ENCODE peak calls at places on chromosomes 13 and 19, in seven cellular contexts. One of them, this sample, is unnamed.

GRCh38 chr19:581399-582111 is 8.1 kb upstream of the HCN2 start:
- DNase-seq in heart left ventricle: no peak
- DNase-seq in ovary: no peak
- DNase-seq in body of pancreas: no peak
- DNase-seq in HCT116: no peak
- DNase-seq in adrenal gland: peak
- DNase-seq in thyroid gland: no peak
- DNase-seq in this sample: no peak

GRCh38 chr13:74867460-74867859 is 614.5 kb downstream of the TBC1D4 start:
- DNase-seq in body of pancreas: no peak
- DNase-seq in ovary: no peak
- DNase-seq in thyroid gland: no peak
- DNase-seq in HCT116: no peak
- DNase-seq in adrenal gland: no peak
- DNase-seq in heart left ventricle: no peak
- DNase-seq in this sample: no peak

GRCh38 chr19:40217027-40217810 is 965 bp downstream of the TTC9B start:
- DNase-seq in body of pancreas: peak
- DNase-seq in adrenal gland: no peak
- DNase-seq in ovary: no peak
- DNase-seq in heart left ventricle: no peak
- DNase-seq in HCT116: peak
- DNase-seq in thyroid gland: peak
- DNase-seq in this sample: peak

GRCh38 chr19:5896365-5897076 is 7.1 kb downstream of the NDUFA11 start:
- DNase-seq in body of pancreas: no peak
- DNase-seq in adrenal gland: no peak
- DNase-seq in ovary: no peak
- DNase-seq in HCT116: no peak
- DNase-seq in heart left ventricle: no peak
- DNase-seq in thyroid gland: no peak
- DNase-seq in this sample: no peak

GRCh38 chr19:38849746-38850230 is at the start of gene HNRNPL:
- DNase-seq in adrenal gland: peak
- DNase-seq in ovary: no peak
- DNase-seq in HCT116: no peak
- DNase-seq in heart left ventricle: peak
- DNase-seq in body of pancreas: no peak
- DNase-seq in thyroid gland: no peak
- DNase-seq in this sample: no peak

GRCh38 chr19:9863759-9864158 is 28.6 kb downstream of the PIN1 start:
- DNase-seq in ovary: no peak
- DNase-seq in HCT116: no peak
- DNase-seq in body of pancreas: no peak
- DNase-seq in adrenal gland: no peak
- DNase-seq in thyroid gland: no peak
- DNase-seq in heart left ventricle: no peak
- DNase-seq in this sample: no peak

GRCh38 chr13:85985791-85986190 is 186.6 kb upstream of the SLITRK6 start:
- DNase-seq in body of pancreas: no peak
- DNase-seq in thyroid gland: no peak
- DNase-seq in adrenal gland: no peak
- DNase-seq in HCT116: no peak
- DNase-seq in heart left ventricle: no peak
- DNase-seq in ovary: no peak
- DNase-seq in this sample: no peak

GRCh38 chr13:33743438-33744368 is 74.2 kb upstream of the RFC3 start:
- DNase-seq in body of pancreas: no peak
- DNase-seq in HCT116: no peak
- DNase-seq in heart left ventricle: no peak
- DNase-seq in thyroid gland: no peak
- DNase-seq in ovary: no peak
- DNase-seq in adrenal gland: no peak
- DNase-seq in this sample: no peak

GRCh38 chr19:38044267-38045111 is 137.5 kb downstream of the SIPA1L3 start:
- DNase-seq in body of pancreas: no peak
- DNase-seq in heart left ventricle: no peak
- DNase-seq in ovary: no peak
- DNase-seq in thyroid gland: no peak
- DNase-seq in adrenal gland: no peak
- DNase-seq in HCT116: no peak
- DNase-seq in this sample: no peak

GRCh38 chr13:27183561-27184147 is 12.0 kb upstream of the USP12 start:
- DNase-seq in HCT116: no peak
- DNase-seq in ovary: no peak
- DNase-seq in body of pancreas: peak
- DNase-seq in heart left ventricle: no peak
- DNase-seq in adrenal gland: no peak
- DNase-seq in thyroid gland: no peak
- DNase-seq in this sample: no peak

GRCh38 chr19:35596366-35596999 is 10.5 kb downstream of the PMIS2 start:
- DNase-seq in thyroid gland: no peak
- DNase-seq in heart left ventricle: no peak
- DNase-seq in ovary: no peak
- DNase-seq in adrenal gland: no peak
- DNase-seq in HCT116: no peak
- DNase-seq in body of pancreas: no peak
- DNase-seq in this sample: no peak

GRCh38 chr19:33005440-33005839 is 33.4 kb downstream of the FAAP24 start:
- DNase-seq in adrenal gland: no peak
- DNase-seq in heart left ventricle: no peak
- DNase-seq in body of pancreas: no peak
- DNase-seq in HCT116: no peak
- DNase-seq in ovary: no peak
- DNase-seq in thyroid gland: no peak
- DNase-seq in this sample: peak

GRCh38 chr19:5718032-5718578 is 1.8 kb downstream of the LONP1 start:
- DNase-seq in thyroid gland: no peak
- DNase-seq in body of pancreas: no peak
- DNase-seq in adrenal gland: peak
- DNase-seq in ovary: no peak
- DNase-seq in HCT116: no peak
- DNase-seq in heart left ventricle: no peak
- DNase-seq in this sample: no peak

GRCh38 chr19:41746593-41747227 is 8.6 kb upstream of the CEACAM6 start:
- DNase-seq in adrenal gland: no peak
- DNase-seq in HCT116: peak
- DNase-seq in heart left ventricle: no peak
- DNase-seq in ovary: no peak
- DNase-seq in body of pancreas: peak
- DNase-seq in thyroid gland: peak
- DNase-seq in this sample: peak

GRCh38 chr19:52689804-52690394 is 44.9 kb downstream of the ZNF611 start:
- DNase-seq in heart left ventricle: peak
- DNase-seq in adrenal gland: peak
- DNase-seq in body of pancreas: peak
- DNase-seq in ovary: peak
- DNase-seq in HCT116: no peak
- DNase-seq in thyroid gland: peak
- DNase-seq in this sample: peak

GRCh38 chr13:112146073-112146360 is 79.1 kb downstream of the SOX1 start:
- DNase-seq in adrenal gland: no peak
- DNase-seq in body of pancreas: no peak
- DNase-seq in thyroid gland: no peak
- DNase-seq in HCT116: no peak
- DNase-seq in heart left ventricle: no peak
- DNase-seq in ovary: no peak
- DNase-seq in this sample: no peak

DNA sequence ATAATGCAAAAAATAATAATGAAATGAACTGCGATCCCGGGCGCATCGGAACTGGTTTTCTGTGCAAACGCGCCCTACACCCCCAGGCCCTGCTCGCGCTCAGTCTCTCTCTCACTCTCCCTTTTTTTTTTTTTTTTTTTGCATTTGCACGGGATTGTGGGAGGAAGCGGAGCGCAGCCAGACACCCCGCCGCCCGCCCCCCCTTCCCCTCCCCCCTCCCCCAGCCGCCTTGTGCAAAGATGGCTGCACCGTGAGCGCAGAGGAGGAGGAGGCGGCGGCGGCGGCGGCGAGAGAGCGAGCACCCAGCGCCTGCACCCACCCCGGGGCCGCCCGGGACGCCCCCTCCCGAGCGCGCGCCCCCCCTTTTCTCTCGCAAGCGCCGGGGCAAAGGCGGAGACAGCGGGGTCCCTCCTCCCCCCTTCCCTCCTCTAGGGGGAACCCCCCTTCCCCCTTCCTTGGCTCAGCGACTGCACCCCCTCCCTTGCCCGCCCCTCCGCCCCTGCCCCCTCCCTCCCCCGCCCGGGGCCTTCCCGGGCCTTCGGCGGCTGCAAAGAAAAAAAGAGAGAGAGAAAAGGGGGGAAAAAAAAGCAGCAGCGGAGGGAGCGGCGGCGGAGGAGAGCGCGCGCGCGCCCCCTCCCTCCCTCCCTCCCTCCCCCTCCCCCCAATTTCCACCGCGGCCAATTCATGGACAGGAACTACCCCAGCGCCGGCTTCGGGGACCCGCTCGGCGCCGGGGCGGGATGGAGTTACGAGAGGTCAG is at the start of gene PRR12:
- DNase-seq in adrenal gland: peak
- DNase-seq in heart left ventricle: peak
- DNase-seq in body of pancreas: peak
- DNase-seq in ovary: peak
- DNase-seq in thyroid gland: peak
- DNase-seq in HCT116: no peak
- DNase-seq in this sample: peak
- TF ChIP-seq POLR2A in adrenal gland: no peak
- TF ChIP-seq POLR2A in heart left ventricle: no peak
- TF ChIP-seq POLR2A in body of pancreas: no peak
- TF ChIP-seq POLR2A in ovary: no peak
- TF ChIP-seq POLR2A in thyroid gland: peak
- TF ChIP-seq POLR2A in HCT116: no peak
- TF ChIP-seq POLR2A in this sample: no peak

DNA sequence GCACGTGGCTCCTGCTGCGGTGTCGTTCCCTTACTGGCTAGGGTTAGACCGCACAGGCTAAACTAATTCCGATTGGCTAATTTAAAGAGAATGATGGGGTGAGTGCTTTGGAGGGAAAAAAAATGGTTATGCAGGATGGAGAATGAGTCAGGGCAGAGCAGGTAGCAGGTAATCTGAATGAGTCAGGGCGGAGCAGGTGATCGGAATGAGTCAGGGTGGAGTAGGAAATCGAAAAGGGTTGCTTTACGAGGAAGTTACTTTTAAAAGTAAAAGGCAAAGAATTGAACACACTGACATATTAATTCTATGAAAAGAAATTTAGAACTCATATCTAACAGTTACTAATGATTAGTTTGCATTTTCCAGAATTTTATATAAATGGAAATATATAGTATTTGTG is 335.5 kb downstream of the FOXO1 start:
- DNase-seq in heart left ventricle: no peak
- DNase-seq in HCT116: no peak
- DNase-seq in thyroid gland: no peak
- DNase-seq in body of pancreas: no peak
- DNase-seq in ovary: no peak
- DNase-seq in adrenal gland: no peak
- DNase-seq in this sample: no peak
- H3K27ac ChIP-seq in heart left ventricle: no peak
- H3K27ac ChIP-seq in HCT116: no peak
- H3K27ac ChIP-seq in thyroid gland: no peak
- H3K27ac ChIP-seq in body of pancreas: no peak
- H3K27ac ChIP-seq in ovary: no peak
- H3K27ac ChIP-seq in adrenal gland: no peak
- H3K27ac ChIP-seq in this sample: no peak

DNA sequence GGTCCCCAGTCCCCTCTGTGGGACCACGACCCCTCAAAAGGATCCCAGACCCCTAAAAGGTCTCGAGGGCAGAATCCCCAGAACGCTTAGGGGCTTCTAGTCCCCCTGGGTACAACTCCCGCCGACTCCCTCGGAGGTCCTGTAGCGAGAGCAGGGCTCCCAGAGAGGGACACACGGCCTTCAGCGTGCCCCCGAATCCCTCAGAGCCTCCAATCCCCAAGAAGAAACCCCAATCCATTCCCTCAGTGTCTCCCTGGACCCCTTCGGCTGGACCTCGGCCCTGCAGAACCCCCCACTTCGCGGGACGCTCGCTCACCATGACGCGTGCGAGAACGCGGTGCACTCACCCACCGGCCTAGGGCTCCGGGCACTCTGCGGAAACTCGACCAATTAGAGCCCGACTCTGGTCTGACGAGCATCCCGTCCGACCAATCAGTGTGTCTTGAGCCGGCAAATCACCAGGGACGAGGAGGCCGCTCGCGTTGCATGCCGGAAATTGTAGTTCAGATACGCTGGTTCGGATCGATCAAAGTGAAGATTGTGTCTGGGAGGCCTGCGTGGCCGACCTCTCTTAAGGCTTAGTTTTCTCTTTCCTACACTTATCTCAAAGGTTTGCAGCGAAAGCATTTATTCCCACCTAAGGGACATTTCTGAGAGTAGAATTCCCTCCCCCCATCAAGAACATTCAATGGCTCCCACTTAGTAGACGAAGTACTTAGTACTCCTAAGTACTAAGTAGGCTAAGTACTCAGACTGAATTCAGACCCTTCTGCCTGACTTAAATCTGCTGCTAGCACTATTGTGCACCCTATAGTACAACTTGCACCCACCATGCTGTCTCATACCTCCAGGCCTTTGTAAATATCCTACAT is at the start of gene TMEM161A:
- DNase-seq in ovary: peak
- DNase-seq in adrenal gland: peak
- DNase-seq in body of pancreas: peak
- DNase-seq in HCT116: peak
- DNase-seq in thyroid gland: peak
- DNase-seq in heart left ventricle: peak
- DNase-seq in this sample: peak
- TF ChIP-seq POLR2A in ovary: peak
- TF ChIP-seq POLR2A in adrenal gland: peak
- TF ChIP-seq POLR2A in body of pancreas: peak
- TF ChIP-seq POLR2A in HCT116: peak
- TF ChIP-seq POLR2A in thyroid gland: peak
- TF ChIP-seq POLR2A in heart left ventricle: peak
- TF ChIP-seq POLR2A in this sample: peak

DNA sequence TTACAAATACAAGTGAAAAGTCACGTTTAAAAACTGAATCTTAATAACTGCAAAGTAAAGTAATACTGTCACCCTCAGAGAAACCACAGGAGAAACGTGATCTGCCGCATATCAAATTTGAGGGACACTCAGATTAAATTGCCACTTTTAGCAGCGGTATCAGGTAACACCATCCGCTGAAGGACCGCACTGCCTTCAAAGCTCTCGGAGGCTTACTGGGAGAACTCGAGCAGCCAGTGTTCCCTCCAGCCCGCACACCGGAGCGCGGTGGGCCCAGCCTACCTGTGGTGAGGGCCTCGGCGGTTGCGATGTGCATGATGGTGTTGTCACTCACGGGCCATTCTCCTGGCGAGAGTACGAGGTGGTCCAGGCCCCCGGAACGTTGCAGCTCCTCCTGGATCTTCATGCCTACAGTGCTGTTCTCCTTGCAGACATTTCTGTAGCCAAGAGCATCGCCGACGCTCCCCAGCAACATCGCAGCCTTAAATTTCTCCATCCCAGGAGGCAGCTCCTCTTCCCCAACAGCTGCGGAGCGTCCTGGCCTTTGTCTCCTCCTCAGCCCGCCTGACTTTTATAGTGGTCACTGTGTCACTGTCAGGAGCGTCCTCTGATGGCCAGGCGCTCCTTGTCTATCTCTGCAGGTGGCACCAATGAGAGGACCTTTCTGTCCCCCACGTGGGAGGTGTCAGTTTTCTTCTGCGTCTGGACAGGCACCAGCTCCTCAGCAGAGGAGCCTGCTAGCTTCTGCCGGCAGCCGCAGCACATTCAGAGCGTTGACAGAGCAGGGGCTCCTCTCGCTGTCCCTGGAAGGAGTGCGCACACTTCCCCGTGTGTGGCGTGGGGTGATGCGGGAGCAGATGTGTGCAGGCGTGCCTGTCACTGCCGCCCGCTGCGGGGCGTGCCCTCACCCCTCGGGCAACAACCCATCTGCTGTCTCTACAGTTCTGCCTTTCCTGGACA is at the start of gene ADPRHL1:
- DNase-seq in ovary: no peak
- DNase-seq in body of pancreas: no peak
- DNase-seq in adrenal gland: no peak
- DNase-seq in HCT116: no peak
- DNase-seq in heart left ventricle: peak
- DNase-seq in thyroid gland: no peak
- DNase-seq in this sample: no peak
- H3K27ac ChIP-seq in ovary: no peak
- H3K27ac ChIP-seq in body of pancreas: no peak
- H3K27ac ChIP-seq in adrenal gland: no peak
- H3K27ac ChIP-seq in HCT116: no peak
- H3K27ac ChIP-seq in heart left ventricle: peak
- H3K27ac ChIP-seq in thyroid gland: no peak
- H3K27ac ChIP-seq in this sample: no peak

This sample was measured in prostate gland.